ENCODE peak calls at places on chromosomes 12 and 14, in five cellular contexts. Q, I, C, V and O are unnamed samples.

GRCh38 chr14:56100556-56100955 is 17.7 kb upstream of the PELI2 start:
- DNase-seq in Q (no peak), C (no peak), I (no peak), V (no peak), O (no peak)

GRCh38 chr14:36657409-36658090 is 4.1 kb upstream of the PAX9 start:
- DNase-seq in C (no peak), Q (no peak), V (peak; percentile 78), I (no peak), O (no peak)

GRCh38 chr14:54483073-54483745 is 5.6 kb downstream of the GMFB start:
- DNase-seq in V (no peak), Q (no peak), C (no peak), I (no peak), O (no peak)

GRCh38 chr12:24803406-24804245 is 145.3 kb downstream of the BCAT1 start:
- DNase-seq in V (no peak), I (no peak), Q (no peak), C (no peak), O (no peak)

GRCh38 chr14:38210587-38211257 is 3.0 kb downstream of the SSTR1 start:
- DNase-seq in C (no peak), V (no peak), I (no peak), Q (no peak), O (no peak)

GRCh38 chr12:82524636-82525035 is 162.1 kb upstream of the TMTC2 start:
- DNase-seq in V (no peak), I (no peak), Q (no peak), C (no peak), O (no peak)

GRCh38 chr12:119180380-119181040 is 1.8 kb downstream of the HSPB8 start:
- DNase-seq in Q (peak; percentile 20), C (no peak), V (no peak), I (no peak), O (no peak)

GRCh38 chr12:131672311-131672940 is 38.5 kb upstream of the SFSWAP start:
- DNase-seq in Q (no peak), V (no peak), C (no peak), I (no peak), O (no peak)

GRCh38 chr14:65817011-65817410 is 404.5 kb downstream of the FUT8 start:
- DNase-seq in I (no peak), V (no peak), C (no peak), Q (no peak), O (no peak)

GRCh38 chr14:85197976-85198375 is 332.0 kb upstream of the FLRT2 start:
- DNase-seq in Q (no peak), C (no peak), V (no peak), I (no peak), O (no peak)

GRCh38 chr12:12714276-12715001 is 2.7 kb upstream of the CDKN1B start:
- DNase-seq in Q (peak; percentile 32), C (no peak), I (no peak), V (no peak), O (no peak)

GRCh38 chr14:25132734-25133422 is 82.9 kb upstream of the STXBP6 start:
- DNase-seq in C (peak; percentile 23), Q (peak; percentile 41), I (no peak), V (peak; percentile 78), O (peak; percentile 13)

GRCh38 chr12:12095016-12095415 is 24.3 kb downstream of the BCL2L14 start:
- DNase-seq in I (no peak), V (no peak), C (no peak), Q (no peak), O (no peak)

GRCh38 chr12:117155278-117156060 is 34.8 kb downstream of the FBXO21 start:
- DNase-seq in Q (peak; percentile 96), I (no peak), C (peak; percentile 73), V (peak; percentile 100), O (peak; percentile 78)

GRCh38 chr14:103662029-103662428 is 33.0 kb downstream of the KLC1 start:
- DNase-seq in C (no peak), I (no peak), V (no peak), Q (no peak), O (no peak)

GRCh38 chr12:130633771-130634170 is 82.3 kb downstream of the RIMBP2 start:
- DNase-seq in C (no peak), I (no peak), V (peak; percentile 73), Q (no peak), O (no peak)

GRCh38 chr12:132593938-132594358 is 16.4 kb downstream of the LRCOL1 start:
- DNase-seq in I (no peak), C (no peak), Q (peak; percentile 92), V (peak; percentile 77), O (no peak)

GRCh38 chr12:53755451-53756290 is 3.9 kb upstream of the CISTR start:
- DNase-seq in V (peak; percentile 57), C (no peak), Q (no peak), I (no peak), O (no peak)

GRCh38 chr12:109378579-109378978 is 30.9 kb downstream of the MYO1H start:
- DNase-seq in V (no peak), I (no peak), Q (no peak), C (no peak), O (no peak)

GRCh38 chr12:119804011-119804641 is 73.0 kb downstream of the CIT start:
- DNase-seq in V (peak; percentile 79), I (no peak), C (no peak), Q (peak; percentile 67), O (no peak)

GRCh38 chr12:14972816-14973215 is at the start of gene PDE6H:
- DNase-seq in Q (no peak), V (no peak), I (no peak), C (no peak), O (no peak)

GRCh38 chr12:22306311-22306710 is 28.2 kb downstream of the ST8SIA1 start:
- DNase-seq in C (no peak), Q (no peak), I (no peak), V (no peak), O (no peak)

GRCh38 chr12:62738105-62738504 is 196.8 kb downstream of the PPM1H start:
- DNase-seq in C (no peak), Q (no peak), V (no peak), I (no peak), O (no peak)

GRCh38 chr14:58048219-58048618 is 103.8 kb downstream of the ARMH4 start:
- DNase-seq in C (no peak), Q (no peak), V (no peak), I (no peak), O (no peak)

GRCh38 chr12:95547522-95548055 is 3.7 kb downstream of the USP44 start:
- DNase-seq in Q (peak; percentile 38), V (no peak), I (no peak), C (no peak), O (no peak)

GRCh38 chr12:111842556-111843396 is 748 bp downstream of the MAPKAPK5 start:
- DNase-seq in C (no peak), Q (no peak), V (no peak), I (no peak), O (no peak)

GRCh38 chr14:73239463-73240241 is 2.3 kb downstream of the PAPLN start:
- DNase-seq in V (peak; percentile 75), C (no peak), I (no peak), Q (no peak), O (peak; percentile 18)

GRCh38 chr12:18850752-18851151 is 112.8 kb downstream of the CAPZA3 start:
- DNase-seq in I (no peak), Q (no peak), V (no peak), C (no peak), O (no peak)

GRCh38 chr14:88270781-88271180 is 52.3 kb downstream of the KCNK10 start:
- DNase-seq in V (peak; percentile 71), Q (no peak), C (no peak), I (no peak), O (no peak)
- TF ChIP-seq POLR2A in V (no peak), Q (no peak), C (no peak), I (no peak), O (no peak)

GRCh38 chr14:95289323-95290010 is 30.2 kb downstream of the CLMN start:
- DNase-seq in Q (no peak), C (no peak), V (no peak), I (no peak), O (no peak)
- TF ChIP-seq TAF1 in Q (no peak), C (no peak), V (no peak), I (no peak), O (no peak)

GRCh38 chr14:76866469-76866868 is 40.3 kb downstream of the LRRC74A start:
- DNase-seq in C (no peak), V (no peak), I (no peak), Q (no peak), O (no peak)

GRCh38 chr14:76867536-76868452 is 41.6 kb downstream of the LRRC74A start:
- DNase-seq in V (no peak), I (no peak), Q (no peak), C (no peak), O (no peak)

GRCh38 chr14:76862546-76863282 is 36.5 kb downstream of the LRRC74A start:
- DNase-seq in V (no peak), C (no peak), I (no peak), Q (no peak), O (no peak)

GRCh38 chr14:76861574-76862255 is 35.5 kb downstream of the LRRC74A start:
- DNase-seq in V (no peak), I (no peak), C (no peak), Q (no peak), O (no peak)

DNA sequence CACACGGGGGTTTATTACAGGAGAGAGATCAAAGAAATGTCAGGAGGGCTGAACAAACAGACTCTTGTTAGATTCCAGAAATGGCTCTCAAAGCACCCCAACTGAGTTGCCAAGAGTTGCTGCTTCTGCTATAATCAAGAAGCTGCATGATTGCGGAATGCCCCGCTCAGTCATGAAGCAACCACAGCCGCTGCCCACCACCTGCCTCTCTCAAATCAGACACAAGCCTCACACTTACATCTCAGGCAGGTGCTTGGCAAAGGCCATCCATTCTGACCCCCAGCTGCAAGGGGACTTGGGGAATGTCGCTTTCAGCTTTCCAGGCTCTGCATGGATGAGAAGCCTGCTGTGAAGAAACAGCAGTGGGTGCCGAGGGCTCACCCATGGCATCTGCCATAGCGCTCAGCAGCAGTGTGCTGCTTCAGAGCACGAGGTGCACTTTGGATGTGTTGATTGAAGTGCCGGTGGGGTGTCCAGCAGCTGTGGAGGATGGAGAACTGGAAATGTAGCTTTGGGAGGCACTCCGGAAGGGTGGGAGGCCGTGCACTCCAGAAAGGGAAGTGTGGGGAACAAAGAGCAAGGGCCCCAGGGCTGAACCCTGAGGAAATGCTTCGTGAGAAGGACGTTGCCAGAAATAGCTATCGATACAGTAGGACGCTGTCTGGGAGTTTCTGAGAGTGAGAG is 37.7 kb downstream of the LRRC74A start:
- DNase-seq in C (no peak), Q (no peak), V (no peak), I (peak; percentile 13), O (peak; percentile 37)
- TF ChIP-seq POLR2AphosphoS5 in C (no peak), Q (no peak), V (no peak), I (no peak), O (no peak)

DNA sequence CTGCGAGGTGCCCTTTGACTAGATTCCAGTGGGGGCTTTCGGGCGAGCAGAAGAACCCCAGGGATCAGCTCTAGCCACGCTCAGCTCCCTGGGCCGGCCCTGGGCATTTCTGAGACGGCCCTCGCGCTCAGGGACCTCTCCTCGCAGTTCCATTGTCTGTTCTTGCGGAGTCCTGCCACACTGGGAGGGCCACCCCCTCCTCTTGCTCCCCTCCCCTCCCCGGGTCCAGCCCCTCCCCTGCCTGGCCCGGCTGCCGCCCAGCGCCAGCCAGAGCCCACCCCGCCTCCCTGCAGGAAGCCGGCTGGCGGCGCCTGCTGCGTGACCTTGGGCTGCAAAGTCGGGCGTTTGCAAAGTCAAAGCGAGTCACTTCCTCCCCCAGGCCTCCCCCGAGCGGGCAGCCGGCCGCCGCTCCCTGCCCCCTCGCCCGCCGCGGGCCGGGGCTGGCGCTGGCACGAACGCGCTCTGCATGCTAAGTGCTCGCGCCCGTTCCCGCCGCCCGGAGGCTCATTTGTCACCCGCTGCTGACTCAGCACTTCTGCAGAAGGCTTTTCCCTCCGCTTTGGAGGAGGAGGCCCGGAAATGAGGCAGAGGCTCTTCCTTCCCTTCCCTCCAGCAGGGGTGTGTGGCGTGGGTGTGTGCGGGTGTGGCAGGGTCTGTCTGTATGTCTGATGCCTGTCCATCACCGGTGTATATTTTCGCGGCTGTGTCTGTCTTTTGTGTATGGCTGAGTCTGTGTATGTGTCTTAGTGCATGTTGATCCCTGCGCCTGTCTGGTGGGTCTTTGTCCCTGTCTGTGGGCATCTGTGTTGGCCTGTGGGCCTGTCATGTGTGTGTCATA is 72.0 kb downstream of the IRF2BPL start:
- DNase-seq in Q (peak; percentile 78), C (peak; percentile 52), V (peak; percentile 91), I (no peak), O (no peak)
- TF ChIP-seq POLR2A in Q (peak; percentile 55), C (peak; percentile 75), V (peak; percentile 25), I (peak; percentile 62), O (peak; percentile 74)